ENCODE peak calls at places on chromosome 10, in ten cellular contexts. Q, U, H, I, D, K, L, G, M and E are unnamed samples.

GRCh38 chr10:133258066-133258817 is 18.4 kb downstream of the ADAM8 start:
- DNase-seq in Q (no peak), U (peak; percentile 36), H (no peak), I (no peak), D (no peak), K (peak; percentile 69), L (no peak), G (no peak), M (no peak), E (no peak)

GRCh38 chr10:22339761-22340361 is 5.4 kb upstream of the SPAG6 start:
- DNase-seq in Q (no peak), U (no peak), H (no peak), I (no peak), D (no peak), K (no peak), L (no peak), G (no peak), M (no peak), E (no peak)

GRCh38 chr10:113767222-113767621 is 15.7 kb downstream of the PLEKHS1 start:
- DNase-seq in Q (no peak), U (no peak), H (no peak), I (no peak), D (no peak), K (no peak), L (no peak), G (no peak), M (no peak), E (no peak)

GRCh38 chr10:79059859-79060379 is 8.8 kb upstream of the ZMIZ1 start:
- DNase-seq in Q (no peak), U (no peak), H (no peak), I (no peak), D (no peak), K (peak; percentile 44), L (no peak), G (peak; percentile 24), M (no peak), E (no peak)

GRCh38 chr10:21534611-21535493 is 820 bp downstream of the MLLT10 start:
- DNase-seq in Q (peak; percentile 45), U (peak; percentile 57), H (no peak), I (no peak), D (peak; percentile 65), K (peak; percentile 80), L (peak; percentile 48), G (peak; percentile 75), M (peak; percentile 44), E (no peak)

GRCh38 chr10:93473804-93474472 is 8.2 kb downstream of the MYOF start:
- DNase-seq in Q (no peak), U (no peak), H (no peak), I (no peak), D (no peak), K (no peak), L (no peak), G (no peak), M (no peak), E (no peak)

GRCh38 chr10:89274928-89275327 is 23.4 kb upstream of the LIPA start:
- DNase-seq in Q (no peak), U (no peak), H (no peak), I (no peak), D (peak; percentile 55), K (no peak), L (no peak), G (no peak), M (no peak), E (no peak)

GRCh38 chr10:100744136-100744979 is 1.0 kb upstream of the PAX2 start:
- DNase-seq in Q (no peak), U (no peak), H (no peak), I (no peak), D (peak; percentile 52), K (no peak), L (no peak), G (no peak), M (no peak), E (no peak)

GRCh38 chr10:33706191-33706590 is 371.7 kb upstream of the NRP1 start:
- DNase-seq in Q (no peak), U (no peak), H (no peak), I (peak; percentile 81), D (no peak), K (no peak), L (no peak), G (no peak), M (no peak), E (no peak)

GRCh38 chr10:26157734-26158133 is 58.8 kb upstream of the GAD2 start:
- DNase-seq in Q (no peak), U (no peak), H (no peak), I (no peak), D (no peak), K (no peak), L (no peak), G (no peak), M (no peak), E (no peak)

GRCh38 chr10:71766717-71767419 is 6.5 kb downstream of the VSIR start:
- DNase-seq in Q (no peak), U (no peak), H (no peak), I (peak; percentile 87), D (peak; percentile 96), K (peak; percentile 95), L (peak; percentile 77), G (peak; percentile 84), M (no peak), E (peak; percentile 90)

GRCh38 chr10:66928000-66928770 is 2.3 kb downstream of the LRRTM3 start:
- DNase-seq in Q (no peak), U (no peak), H (no peak), I (no peak), D (no peak), K (peak; percentile 40), L (no peak), G (peak; percentile 32), M (no peak), E (no peak)

GRCh38 chr10:95475827-95476481 is 85.2 kb downstream of the SORBS1 start:
- DNase-seq in Q (no peak), U (no peak), H (no peak), I (no peak), D (no peak), K (peak; percentile 85), L (no peak), G (peak; percentile 50), M (no peak), E (no peak)

GRCh38 chr10:98242823-98243222 is 25.2 kb downstream of the LOXL4 start:
- DNase-seq in Q (no peak), U (no peak), H (no peak), I (no peak), D (no peak), K (no peak), L (no peak), G (no peak), M (no peak), E (no peak)

GRCh38 chr10:126253613-126254002 is 134.7 kb downstream of the ADAM12 start:
- DNase-seq in Q (no peak), U (no peak), H (no peak), I (no peak), D (no peak), K (no peak), L (no peak), G (no peak), M (no peak), E (no peak)

GRCh38 chr10:106894675-106895074 is 269.8 kb downstream of the SORCS1 start:
- DNase-seq in Q (no peak), U (no peak), H (no peak), I (no peak), D (no peak), K (no peak), L (no peak), G (no peak), M (no peak), E (no peak)

GRCh38 chr10:47331491-47331890 is 9.2 kb downstream of the GDF2 start:
- DNase-seq in Q (no peak), U (no peak), H (no peak), I (no peak), D (no peak), K (no peak), L (no peak), G (no peak), M (no peak), E (no peak)

GRCh38 chr10:97025613-97026242 is 160.0 kb downstream of the SLIT1 start:
- DNase-seq in Q (peak; percentile 40), U (peak; percentile 49), H (peak; percentile 28), I (no peak), D (no peak), K (peak; percentile 86), L (no peak), G (no peak), M (peak; percentile 25), E (no peak)

GRCh38 chr10:24642921-24643678 is 80.6 kb downstream of the ARHGAP21 start:
- DNase-seq in Q (no peak), U (peak; percentile 64), H (peak; percentile 49), I (peak; percentile 67), D (peak; percentile 65), K (no peak), L (no peak), G (no peak), M (no peak), E (peak; percentile 38)

GRCh38 chr10:58963723-58964124 is 212.7 kb upstream of the PHYHIPL start:
- DNase-seq in Q (no peak), U (no peak), H (peak; percentile 59), I (no peak), D (no peak), K (no peak), L (no peak), G (peak; percentile 23), M (no peak), E (no peak)

GRCh38 chr10:89655722-89656121 is 10.7 kb upstream of the PANK1 start:
- DNase-seq in Q (no peak), U (no peak), H (no peak), I (no peak), D (no peak), K (no peak), L (no peak), G (no peak), M (no peak), E (no peak)

GRCh38 chr10:67115972-67116371 is 190.1 kb downstream of the LRRTM3 start:
- DNase-seq in Q (no peak), U (no peak), H (no peak), I (no peak), D (peak; percentile 10), K (no peak), L (no peak), G (no peak), M (no peak), E (peak; percentile 14)

GRCh38 chr10:124092270-124093075 is 925 bp downstream of the CHST15 start:
- DNase-seq in Q (no peak), U (no peak), H (no peak), I (no peak), D (peak; percentile 60), K (peak; percentile 89), L (no peak), G (peak; percentile 65), M (no peak), E (no peak)

GRCh38 chr10:7248148-7248547 is 162.7 kb downstream of the SFMBT2 start:
- DNase-seq in Q (no peak), U (no peak), H (no peak), I (no peak), D (no peak), K (no peak), L (no peak), G (no peak), M (no peak), E (no peak)

GRCh38 chr10:133140417-133141143 is 19.4 kb upstream of the KNDC1 start:
- DNase-seq in Q (no peak), U (no peak), H (no peak), I (no peak), D (no peak), K (peak; percentile 40), L (no peak), G (peak; percentile 19), M (no peak), E (no peak)

GRCh38 chr10:109178576-109178975 is 744.7 kb downstream of the XPNPEP1 start:
- DNase-seq in Q (no peak), U (no peak), H (no peak), I (no peak), D (no peak), K (no peak), L (no peak), G (no peak), M (no peak), E (no peak)

GRCh38 chr10:132885451-132886210 is 56.7 kb downstream of the CFAP46 start:
- DNase-seq in Q (no peak), U (no peak), H (no peak), I (no peak), D (no peak), K (peak; percentile 34), L (peak; percentile 6), G (peak; percentile 15), M (no peak), E (no peak)

GRCh38 chr10:84135836-84136235 is 3.5 kb upstream of the GHITM start:
- DNase-seq in Q (no peak), U (no peak), H (no peak), I (no peak), D (peak; percentile 48), K (no peak), L (no peak), G (no peak), M (no peak), E (no peak)